ENCODE peak calls at places on chromosomes 6 and 20, in four cellular contexts. V, A, X and O are unnamed samples.
A peak's percentile ranks its signal among the peaks of the same experiment; 100 is the strongest.

GRCh38 chr20:59435496-59435895 is 135.1 kb downstream of the EDN3 start:
- DNase-seq in V (no peak), A (no peak), X (no peak), O (no peak)

GRCh38 chr20:12595841-12596240 is 412.9 kb upstream of the SPTLC3 start:
- DNase-seq in A (no peak), X (no peak), V (no peak), O (no peak)

GRCh38 chr6:28531479-28532128 is 5.9 kb downstream of the GPX5 start:
- DNase-seq in A (no peak), X (no peak), V (no peak), O (no peak)

GRCh38 chr20:6756961-6757595 is 10.4 kb upstream of the BMP2 start:
- DNase-seq in A (no peak), X (peak; percentile 28), V (no peak), O (no peak)

GRCh38 chr6:11363881-11364576 is 131.6 kb upstream of the NEDD9 start:
- DNase-seq in X (no peak), V (no peak), A (no peak), O (no peak)

GRCh38 chr6:111011360-111012142 is 29.7 kb downstream of the RPF2 start:
- DNase-seq in A (peak; percentile 70), X (no peak), V (peak; percentile 66), O (no peak)

GRCh38 chr20:2688041-2688591 is 4.5 kb upstream of the EBF4 start:
- DNase-seq in V (peak; percentile 51), A (peak; percentile 56), X (peak; percentile 43), O (peak; percentile 56)

GRCh38 chr6:154428892-154429291 is 72.3 kb upstream of the IPCEF1 start:
- DNase-seq in V (no peak), A (peak; percentile 70), X (no peak), O (no peak)

GRCh38 chr6:152749336-152749735 is 1.3 kb upstream of the VIP start:
- DNase-seq in X (no peak), A (no peak), V (no peak), O (no peak)

GRCh38 chr6:64948261-64948660 is 758.8 kb downstream of the EYS start:
- DNase-seq in A (no peak), V (no peak), X (no peak), O (no peak)

GRCh38 chr6:13660893-13661292 is 45.8 kb downstream of the NOL7 start:
- DNase-seq in X (no peak), A (no peak), V (no peak), O (no peak)

GRCh38 chr6:159819932-159820640 is 20.0 kb downstream of the PNLDC1 start:
- DNase-seq in X (no peak), A (no peak), V (no peak), O (no peak)

GRCh38 chr6:157982580-157983438 is 1.1 kb downstream of the SYNJ2 start:
- DNase-seq in X (no peak), A (peak; percentile 49), V (peak; percentile 45), O (peak; percentile 48)

GRCh38 chr6:17885079-17885478 is 102.4 kb downstream of the KIF13A start:
- DNase-seq in A (no peak), V (no peak), X (no peak), O (no peak)

GRCh38 chr6:140101367-140101766 is 726.9 kb upstream of the CITED2 start:
- DNase-seq in V (no peak), X (no peak), A (peak; percentile 29), O (no peak)

GRCh38 chr6:137958809-137959565 is 91.9 kb downstream of the TNFAIP3 start:
- DNase-seq in V (no peak), A (peak; percentile 46), X (no peak), O (no peak)

GRCh38 chr20:34717230-34718095 is 13.3 kb downstream of the TP53INP2 start:
- DNase-seq in A (no peak), V (no peak), X (no peak), O (no peak)

GRCh38 chr6:44332585-44332984 is 9.9 kb upstream of the SPATS1 start:
- DNase-seq in A (peak; percentile 11), X (no peak), V (no peak), O (no peak)

GRCh38 chr6:56380476-56380875 is 133.1 kb upstream of the COL21A1 start:
- DNase-seq in A (no peak), V (no peak), X (no peak), O (no peak)

GRCh38 chr6:47308674-47309325 is 905 bp downstream of the TNFRSF21 start:
- DNase-seq in A (peak; percentile 58), X (peak; percentile 23), V (peak; percentile 38), O (peak; percentile 22)

GRCh38 chr6:158311193-158311592 is 1.1 kb upstream of the TULP4 start:
- DNase-seq in X (no peak), V (no peak), A (peak; percentile 77), O (no peak)

GRCh38 chr6:145544031-145544430 is 191.3 kb downstream of the EPM2A start:
- DNase-seq in X (no peak), A (peak; percentile 85), V (peak; percentile 76), O (no peak)

GRCh38 chr20:8860011-8860495 is 208.8 kb upstream of the PLCB4 start:
- DNase-seq in V (peak; percentile 82), A (peak; percentile 88), X (no peak), O (no peak)

GRCh38 chr20:59811681-59812171 is 121.7 kb downstream of the SYCP2 start:
- DNase-seq in A (no peak), X (no peak), V (no peak), O (no peak)

GRCh38 chr6:84093405-84094049 is 60.0 kb downstream of the MRAP2 start:
- DNase-seq in A (no peak), V (no peak), X (no peak), O (no peak)

GRCh38 chr6:112979830-112980229 is 632.7 kb downstream of the RFPL4B start:
- DNase-seq in A (peak; percentile 86), V (no peak), X (no peak), O (no peak)

GRCh38 chr6:43284986-43285385 is 13.1 kb upstream of the SLC22A7 start:
- DNase-seq in X (no peak), A (no peak), V (no peak), O (no peak)
- H3K4me3 ChIP-seq in X (no peak overlapping the region), A (no peak overlapping the region), V (no peak overlapping the region), O (no peak overlapping the region)

GRCh38 chr6:150685860-150686259 is 86.2 kb downstream of the PLEKHG1 start:
- DNase-seq in A (peak; percentile 8), V (peak; percentile 4), X (peak; percentile 31), O (peak; percentile 50)

GRCh38 chr6:150684715-150685459 is 85.2 kb downstream of the PLEKHG1 start:
- DNase-seq in X (no peak), V (no peak), A (no peak), O (peak; percentile 47)

GRCh38 chr6:150681992-150682391 is 82.3 kb downstream of the PLEKHG1 start:
- DNase-seq in X (no peak), V (no peak), A (no peak), O (no peak)

GRCh38 chr6:150683320-150683719 is 83.6 kb downstream of the PLEKHG1 start:
- DNase-seq in X (no peak), V (no peak), A (no peak), O (no peak)

DNA sequence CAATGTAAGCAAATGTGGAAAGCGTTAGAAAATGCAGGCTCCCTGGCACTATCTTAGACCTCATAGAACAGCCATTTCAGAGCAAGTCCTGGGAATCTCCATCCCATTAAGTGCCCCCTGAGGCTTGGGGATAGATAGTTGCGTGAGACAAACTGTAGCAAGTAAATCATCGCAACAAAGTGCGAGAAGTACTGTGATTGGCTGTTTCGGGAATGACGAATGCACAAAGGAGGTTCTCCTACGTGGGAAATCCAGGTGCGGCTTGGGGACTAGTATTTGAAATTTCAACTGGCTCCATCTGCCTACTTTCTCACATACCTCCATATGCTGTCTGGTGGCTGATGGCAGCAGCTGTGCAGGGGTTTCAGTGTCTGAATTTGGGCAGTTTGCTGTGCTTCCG is 84.5 kb downstream of the PLEKHG1 start:
- DNase-seq in V (no peak), A (no peak), X (no peak), O (no peak)
- H3K4me3 ChIP-seq in V (no peak overlapping the region), A (no peak overlapping the region), X (no peak overlapping the region), O (no peak overlapping the region)

GRCh38 chr6:3252861-3253596 is 5.7 kb upstream of the PSMG4 start:
- DNase-seq in V (no peak), A (no peak), X (no peak), O (no peak)

GRCh38 chr6:3249821-3250220 is 8.9 kb upstream of the PSMG4 start:
- DNase-seq in V (no peak), X (no peak), A (no peak), O (no peak)

GRCh38 chr6:3252369-3252768 is 6.4 kb upstream of the PSMG4 start:
- DNase-seq in X (no peak), V (no peak), A (no peak), O (no peak)

GRCh38 chr6:3250278-3250677 is 8.5 kb upstream of the PSMG4 start:
- DNase-seq in A (no peak), V (no peak), X (no peak), O (no peak)

GRCh38 chr6:3251462-3252314 is 7.1 kb upstream of the PSMG4 start:
- DNase-seq in A (peak; percentile 91), V (peak; percentile 83), X (peak; percentile 91), O (peak; percentile 90)
- H3K4me3 ChIP-seq in A (no peak overlapping the region), V (no peak overlapping the region), X (peak overlapping the region; percentile 3), O (no peak overlapping the region)

DNA sequence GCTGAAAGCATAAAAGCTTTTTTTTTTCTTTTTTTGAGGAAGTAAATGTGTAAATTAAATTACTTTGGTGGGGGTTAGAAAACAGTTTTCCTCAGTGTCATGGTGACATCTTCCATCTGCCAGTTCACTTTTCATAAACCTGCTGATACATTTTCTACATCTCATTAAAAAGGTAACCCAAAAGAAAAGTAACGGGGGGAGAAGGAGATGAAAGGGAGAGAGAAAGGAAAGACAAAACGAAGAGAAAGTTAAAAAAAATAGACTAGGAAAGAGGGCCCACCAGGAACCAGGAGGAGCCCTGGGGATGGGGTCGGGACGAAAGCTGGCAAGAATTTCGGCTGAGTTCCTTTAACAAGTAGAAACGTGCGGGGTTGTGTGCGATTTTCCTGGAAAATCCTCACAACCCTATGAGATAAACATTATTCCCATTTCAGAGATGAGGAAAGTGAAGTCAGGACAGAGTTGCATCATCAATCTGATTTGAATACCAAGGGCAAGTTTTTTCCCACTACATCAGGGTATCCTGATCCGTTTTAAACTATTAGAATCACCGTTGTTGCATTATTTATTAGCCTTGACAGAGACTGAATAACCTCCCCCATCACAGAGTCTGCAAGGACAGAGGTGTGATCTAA is 53.4 kb upstream of the TPD52L1 start:
- DNase-seq in X (no peak), V (no peak), A (no peak), O (no peak)
- H3K4me3 ChIP-seq in X (peak overlapping the region; percentile 60), V (peak overlapping the region; percentile 36), A (peak overlapping the region; percentile 51), O (peak overlapping the region; percentile 31)

DNA sequence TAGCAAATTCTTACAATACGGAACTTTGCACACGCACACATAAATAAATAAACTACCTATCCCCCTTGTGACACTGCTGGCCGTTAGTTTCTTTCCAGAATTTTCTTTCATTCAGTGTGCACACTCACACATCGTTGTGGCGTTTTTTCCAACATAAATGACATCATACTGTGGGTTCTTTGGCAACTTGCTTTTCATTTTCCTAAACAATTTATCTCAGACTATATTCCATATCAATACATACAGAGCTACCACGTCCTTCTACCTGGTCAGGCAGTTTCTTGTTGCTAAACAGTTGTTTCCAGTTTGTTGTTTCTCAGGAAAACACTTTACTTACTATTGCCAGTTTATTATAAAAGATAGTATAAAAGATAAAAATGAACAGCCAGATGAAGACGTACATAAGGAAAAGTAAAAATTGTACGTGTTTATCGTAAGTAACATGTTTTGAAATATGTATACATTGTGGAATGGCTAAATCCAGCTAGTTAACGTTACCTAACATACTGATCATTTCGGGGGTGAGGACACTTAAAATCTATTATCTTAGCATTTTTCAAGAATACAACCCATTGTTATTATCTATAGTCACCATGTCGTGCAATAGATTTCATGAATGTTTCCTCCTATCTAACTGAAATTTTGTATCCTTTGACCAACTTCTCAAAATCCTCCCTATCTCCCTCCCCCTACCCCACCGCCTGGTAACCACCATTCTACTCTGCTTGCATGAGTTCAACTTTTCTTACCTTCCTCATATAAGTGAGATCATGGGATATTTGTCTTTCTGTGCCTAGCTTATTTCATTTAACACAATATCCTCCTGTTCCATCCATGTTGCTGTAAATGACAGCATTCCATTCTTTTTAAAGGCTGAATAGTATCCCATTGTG is 1.2 kb upstream of the TP53RK start:
- DNase-seq in X (no peak), A (no peak), V (no peak), O (no peak)
- H3K4me3 ChIP-seq in X (peak overlapping the region; percentile 95), A (peak overlapping the region; percentile 87), V (no peak overlapping the region), O (peak overlapping the region; percentile 85)